ENCODE peak calls at places on chromosome 9, in four cellular contexts. H is HepG2, R is GM12878, F is K562. Z is an unnamed sample.

GRCh38 chr9:113485761-113486115 is 22.2 kb downstream of the RGS3 start:
- DNase-seq in H (no peak), F (no peak), R (no peak), Z (no peak)

GRCh38 chr9:108983885-108984284 is 29.4 kb downstream of the CTNNAL1 start:
- DNase-seq in H (no peak), F (no peak), R (no peak), Z (no peak)

GRCh38 chr9:29691758-29692407 is 2118.6 kb upstream of the C9orf72 start:
- DNase-seq in F (no peak), R (no peak), H (peak), Z (peak)

GRCh38 chr9:83957029-83957513 is 22.9 kb downstream of the HNRNPK start:
- DNase-seq in F (no peak), R (no peak), H (no peak), Z (no peak)

GRCh38 chr9:107638922-107639321 is 149.4 kb upstream of the KLF4 start:
- DNase-seq in R (no peak), H (no peak), F (no peak), Z (no peak)

GRCh38 chr9:110160685-110161084 is 47.3 kb downstream of the C9orf152 start:
- DNase-seq in F (no peak), R (no peak), H (no peak), Z (no peak)

GRCh38 chr9:116336133-116336862 is 182.7 kb downstream of the PAPPA start:
- DNase-seq in H (peak), F (no peak), R (no peak), Z (no peak)

GRCh38 chr9:116087751-116088194 is 65.8 kb upstream of the PAPPA start:
- DNase-seq in F (no peak), H (no peak), R (no peak), Z (no peak)

GRCh38 chr9:73327149-73327548 is 175.5 kb downstream of the ANXA1 start:
- DNase-seq in H (peak), R (no peak), F (no peak), Z (no peak)

GRCh38 chr9:89593776-89594427 is 10.9 kb upstream of the GADD45G start:
- DNase-seq in H (peak), R (no peak), F (peak), Z (no peak)

GRCh38 chr9:90894956-90895687 is 93.5 kb downstream of the SYK start:
- DNase-seq in H (peak), R (no peak), F (peak), Z (no peak)

GRCh38 chr9:15420796-15421195 is 1.9 kb upstream of the SNAPC3 start:
- DNase-seq in R (no peak), H (no peak), F (no peak), Z (no peak)

GRCh38 chr9:6153425-6153824 is 62.2 kb upstream of the IL33 start:
- DNase-seq in F (no peak), R (no peak), H (no peak), Z (no peak)

GRCh38 chr9:125361837-125362531 is 100.4 kb downstream of the GAPVD1 start:
- DNase-seq in F (no peak), R (no peak), H (no peak), Z (no peak)

DNA sequence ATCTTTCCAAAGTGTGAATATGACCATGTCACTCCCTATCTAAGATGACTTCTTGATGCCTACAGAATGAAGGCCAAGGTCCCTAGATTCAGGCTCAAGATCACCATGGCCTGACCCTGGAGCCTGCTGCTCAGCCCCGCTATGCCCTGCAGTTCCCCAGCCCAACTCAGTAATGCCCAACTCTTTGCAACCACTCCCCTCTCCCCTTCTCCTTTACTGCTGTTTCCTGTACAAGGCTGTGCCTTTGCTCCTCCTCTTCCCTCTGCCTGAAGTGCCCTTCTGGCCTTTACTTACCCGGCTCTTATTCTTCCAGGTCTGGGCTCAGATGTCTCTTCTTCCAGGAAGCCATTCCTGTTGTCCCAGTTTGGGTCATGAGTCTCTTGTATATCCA is 43.1 kb downstream of the VLDLR start:
- DNase-seq in R (no peak), F (no peak), H (no peak), Z (no peak)
- TF ChIP-seq CBX5 in R (no peak), F (no peak), H (no peak), Z (no peak)

GRCh38 chr9:137602661-137603060 is 2.8 kb upstream of the ARRDC1 start:
- DNase-seq in F (no peak), H (no peak), R (no peak), Z (no peak)
- TF ChIP-seq EZH2 in F (no peak), H (no peak), R (no peak), Z (no peak)

GRCh38 chr9:133347985-133348762 is at the start of the genes MED22 and RPL7A:
- DNase-seq in H (peak), R (peak), F (peak), Z (peak)
- TF ChIP-seq EP300 in H (no peak), R (no peak), F (no peak), Z (no peak)

GRCh38 chr9:96048116-96048953 is 172.8 kb downstream of the ERCC6L2 start:
- DNase-seq in R (no peak), F (no peak), H (peak), Z (peak)

GRCh38 chr9:96048954-96049831 is 173.7 kb downstream of the ERCC6L2 start:
- DNase-seq in F (no peak), H (no peak), R (no peak), Z (no peak)

GRCh38 chr9:96045811-96046210 is 170.3 kb downstream of the ERCC6L2 start:
- DNase-seq in R (no peak), H (no peak), F (no peak), Z (no peak)

GRCh38 chr9:96047116-96047639 is 171.7 kb downstream of the ERCC6L2 start:
- DNase-seq in R (no peak), F (no peak), H (no peak), Z (no peak)

DNA sequence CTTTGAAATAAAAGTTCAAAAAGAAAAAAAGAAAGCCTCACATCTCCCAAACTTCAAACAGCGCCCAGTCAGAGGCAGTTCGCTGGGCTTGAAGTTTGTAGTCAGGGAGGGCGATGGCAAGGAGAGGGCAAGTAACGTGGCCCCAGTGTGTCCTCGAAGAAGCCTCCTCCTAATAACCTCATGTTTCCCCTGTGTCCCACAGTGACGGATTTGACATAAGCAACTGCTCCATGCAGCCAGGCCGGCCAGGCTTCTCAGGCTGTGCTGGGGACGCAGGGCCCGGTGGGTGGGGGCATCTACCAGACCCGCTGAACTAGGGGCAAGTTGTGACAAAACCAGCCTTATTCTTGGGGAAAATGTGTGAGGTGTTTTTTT is 172.2 kb downstream of the ERCC6L2 start:
- DNase-seq in H (no peak), R (no peak), F (no peak), Z (no peak)
- TF ChIP-seq CBX5 in H (no peak), R (no peak), F (no peak), Z (no peak)

DNA sequence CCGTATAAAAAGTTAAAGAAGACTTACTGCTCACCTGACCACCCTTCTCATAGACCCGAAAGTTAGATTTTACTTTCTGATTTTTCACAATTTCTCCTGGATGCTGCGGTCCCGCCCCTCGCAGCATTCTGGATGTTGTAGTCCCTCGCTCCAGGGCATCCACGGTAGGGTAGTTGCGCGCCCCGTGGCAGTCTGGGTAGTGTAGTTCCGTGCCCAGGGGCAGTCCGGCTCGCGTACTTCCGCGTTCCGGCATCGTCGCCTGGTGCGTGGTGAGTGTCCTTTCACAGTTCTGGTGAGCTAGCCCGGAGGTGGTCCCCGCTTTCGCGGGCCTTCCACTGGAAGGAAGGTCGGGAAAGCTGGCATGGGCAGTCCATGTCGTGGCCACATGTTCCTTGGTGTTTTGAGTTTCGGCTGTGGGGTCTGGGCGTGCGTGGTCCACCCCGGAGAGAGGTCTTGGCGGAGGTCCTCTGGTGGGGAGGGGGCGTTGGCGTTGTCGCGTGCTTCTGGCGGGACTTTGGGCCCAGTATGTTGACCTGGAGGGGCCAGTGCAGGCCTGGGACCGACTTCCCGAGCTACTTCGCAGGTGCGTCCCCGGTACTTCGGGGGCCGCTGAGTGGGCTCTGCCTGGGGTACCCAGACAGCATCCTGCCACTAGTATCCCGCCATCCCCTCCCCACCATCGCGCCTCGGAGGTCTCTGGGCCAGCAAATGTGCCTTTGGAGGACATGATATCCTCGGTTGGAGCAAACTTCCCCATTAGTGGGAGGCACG is at the start of gene ZNF169:
- DNase-seq in F (peak), R (peak), H (peak), Z (peak)
- TF ChIP-seq EZH2 in F (no peak), R (no peak), H (no peak), Z (no peak)